ENCODE peak calls at places on chromosomes 3 and 15, in four cellular contexts. D is neural progenitor cell, K is left lung, X is epithelial cell of proximal tubule. H is an unnamed sample.

GRCh38 chr3:109188726-109189125 is 52.2 kb downstream of the C3orf85 start:
- DNase-seq in X (no peak), K (no peak), D (no peak), H (no peak)

GRCh38 chr15:42001236-42001635 is 19.6 kb downstream of the PLA2G4E start:
- DNase-seq in X (no peak), D (no peak), K (no peak), H (no peak)

GRCh38 chr15:68700395-68701123 is 120.1 kb downstream of the ANP32A start:
- DNase-seq in X (no peak), D (peak), K (no peak), H (no peak)

GRCh38 chr15:64503640-64504039 is 43.3 kb downstream of the ZNF609 start:
- DNase-seq in X (no peak), D (no peak), K (no peak), H (no peak)

GRCh38 chr3:86937306-86937791 is 53.6 kb downstream of the VGLL3 start:
- DNase-seq in X (no peak), K (no peak), D (no peak), H (no peak)

GRCh38 chr15:92519709-92520108 is 126.0 kb downstream of the ST8SIA2 start:
- DNase-seq in D (no peak), X (no peak), K (no peak), H (no peak)

GRCh38 chr3:49217688-49218470 is 46.5 kb downstream of the KLHDC8B start:
- DNase-seq in X (no peak), D (peak), K (no peak), H (no peak)

GRCh38 chr3:10340046-10340445 is 19.1 kb upstream of the SEC13 start:
- DNase-seq in X (no peak), K (no peak), D (no peak), H (no peak)

GRCh38 chr15:65058394-65059368 is 9.1 kb downstream of the RASL12 start:
- DNase-seq in K (no peak), X (no peak), D (no peak), H (no peak)

GRCh38 chr3:126370606-126371005 is 13.4 kb upstream of the KLF15 start:
- DNase-seq in D (no peak), K (no peak), X (no peak), H (peak)

GRCh38 chr3:129121016-129121791 is 400 bp downstream of the RAB43 start:
- DNase-seq in X (no peak), K (peak), D (peak), H (no peak)

GRCh38 chr3:37726445-37727000 is 135.2 kb upstream of the CTDSPL start:
- DNase-seq in D (no peak), K (no peak), X (no peak), H (no peak)

GRCh38 chr3:29826712-29827111 is 545.8 kb downstream of the RBMS3 start:
- DNase-seq in K (no peak), X (no peak), D (no peak), H (no peak)

GRCh38 chr3:13884851-13885703 is 5.2 kb upstream of the WNT7A start:
- DNase-seq in D (peak), X (no peak), K (no peak), H (no peak)

GRCh38 chr3:45612138-45612537 is 17.6 kb downstream of the LIMD1 start:
- DNase-seq in D (no peak), X (no peak), K (no peak), H (no peak)

GRCh38 chr3:125431912-125432587 is 56.9 kb upstream of the ZNF148 start:
- DNase-seq in X (no peak), D (no peak), K (no peak), H (no peak)

GRCh38 chr3:43171770-43172169 is 65.9 kb upstream of the POMGNT2 start:
- DNase-seq in D (no peak), X (no peak), K (no peak), H (no peak)

GRCh38 chr3:197547618-197548017 is 8.2 kb downstream of the BDH1 start:
- DNase-seq in X (no peak), D (peak), K (no peak), H (no peak)
- TF ChIP-seq CTCF in X (peak), D (peak), K (no peak), H (no peak)

GRCh38 chr3:72232777-72233176 is 447.8 kb upstream of the PROK2 start:
- DNase-seq in K (no peak), D (no peak), X (no peak), H (no peak)
- TF ChIP-seq CTCF in K (no peak), D (no peak), X (no peak), H (no peak)

DNA sequence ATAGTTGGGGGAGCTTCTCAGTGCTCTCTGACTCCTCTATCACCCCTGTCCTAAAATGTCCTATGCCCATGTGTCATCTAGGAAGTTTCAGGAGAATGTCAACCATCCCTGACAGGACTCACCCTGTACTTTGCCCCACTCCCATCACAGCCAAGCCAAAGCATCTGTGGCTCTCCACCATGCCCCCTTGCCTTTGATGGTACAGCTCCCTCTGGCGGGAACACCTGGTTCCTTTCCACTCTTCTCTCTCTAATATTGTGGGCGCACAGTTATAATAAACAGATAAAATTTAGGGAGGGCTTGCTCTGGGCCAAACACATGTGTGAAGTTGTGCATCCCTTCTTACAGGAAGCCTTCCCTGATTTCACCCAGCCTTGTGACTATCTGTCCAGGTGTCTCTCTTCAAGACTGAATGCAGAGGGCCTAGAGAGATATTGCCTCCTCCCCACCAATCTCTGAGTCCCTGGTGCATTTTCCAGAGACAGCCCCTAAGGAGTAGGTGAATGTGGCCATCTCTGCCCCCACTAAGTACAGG is 62.8 kb downstream of the ISG20 start:
- DNase-seq in X (no peak), K (no peak), D (peak), H (no peak)
- TF ChIP-seq CTCF in X (peak), K (no peak), D (peak), H (peak)

DNA sequence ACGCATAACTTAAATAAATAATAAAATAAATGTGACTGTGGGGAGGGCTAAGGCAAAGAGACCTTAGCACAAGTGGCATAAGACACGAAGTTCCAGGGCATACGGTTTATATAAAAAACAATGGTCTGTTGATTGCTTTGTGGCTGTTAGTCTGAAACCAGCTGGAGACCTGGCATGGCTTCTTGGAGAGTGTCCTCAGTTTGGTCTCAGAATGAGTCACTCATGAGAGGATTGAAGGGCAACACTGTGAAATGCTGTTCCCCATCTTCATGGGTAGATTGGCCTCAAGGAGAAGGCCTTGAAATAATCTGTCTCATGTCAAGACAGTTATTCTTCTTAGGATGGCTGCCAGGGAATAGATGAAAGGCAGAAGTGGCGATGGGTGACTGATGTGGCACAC is 62.2 kb downstream of the SOX2 start:
- DNase-seq in X (no peak), K (no peak), D (no peak), H (no peak)
- TF ChIP-seq CTCF in X (no peak), K (no peak), D (no peak), H (no peak)

H was measured in chondrocyte.